ENCODE peak calls at places on chromosomes 4 and X, in seven cellular contexts. I is kidney epithelial cell, V is GM12864, W is mesothelial cell of epicardium, P is PC-9, Z is stomach, Y is endothelial cell. X is an unnamed sample.

GRCh38 chr4:180164799-180165198 is 2078.4 kb upstream of the TENM3 start:
- DNase-seq in Z (no peak), Y (no peak), I (peak), P (no peak), W (no peak), V (no peak), X (no peak)

GRCh38 chr4:108426493-108426892 is 193.9 kb upstream of the RPL34 start:
- DNase-seq in W (no peak), V (no peak), Z (no peak), Y (no peak), P (no peak), I (no peak), X (no peak)

GRCh38 chr4:61555789-61556188 is 355.7 kb downstream of the ADGRL3 start:
- DNase-seq in I (peak), Y (no peak), W (no peak), V (no peak), Z (peak), P (peak), X (no peak)

GRCh38 chr4:149825336-149825735 is 9.7 kb upstream of the IQCM start:
- DNase-seq in Y (no peak), Z (no peak), W (no peak), I (no peak), V (no peak), P (no peak), X (no peak)

GRCh38 chr4:67198757-67199156 is 346.5 kb downstream of the CENPC start:
- DNase-seq in W (no peak), I (peak), Z (no peak), Y (peak), V (no peak), P (no peak), X (no peak)

GRCh38 chr4:7392438-7393374 is 42.0 kb downstream of the PSAPL1 start:
- DNase-seq in Y (peak), I (no peak), P (no peak), Z (peak), V (no peak), W (no peak), X (no peak)

GRCh38 chrX:9257718-9258117 is 207.1 kb upstream of the TBL1X start:
- DNase-seq in Z (no peak), P (no peak), Y (no peak), V (no peak), I (no peak), W (no peak), X (peak)

GRCh38 chr4:25310066-25310824 is 2.3 kb upstream of the ZCCHC4 start:
- DNase-seq in P (no peak), Z (no peak), W (no peak), V (peak), Y (no peak), I (no peak), X (no peak)

GRCh38 chrX:68944211-68944610 is 115.4 kb downstream of the EFNB1 start:
- DNase-seq in I (no peak), Z (no peak), Y (no peak), W (no peak), V (no peak), P (no peak), X (no peak)

GRCh38 chrX:111386884-111387283 is 25.1 kb downstream of the DCX start:
- DNase-seq in P (no peak), Z (no peak), V (no peak), W (no peak), I (no peak), Y (no peak), X (no peak)

GRCh38 chrX:45903781-45904201 is 641.4 kb downstream of the ZNF674 start:
- DNase-seq in Z (no peak), W (no peak), V (no peak), P (no peak), Y (peak), I (no peak), X (no peak)

GRCh38 chr4:4987656-4988055 is 31.6 kb downstream of the CYTL1 start:
- DNase-seq in I (no peak), P (no peak), W (no peak), Y (no peak), V (no peak), Z (no peak), X (no peak)

GRCh38 chr4:80336582-80336981 is 1.1 kb downstream of the CFAP299 start:
- DNase-seq in I (peak), V (no peak), Y (peak), P (peak), Z (no peak), W (no peak), X (no peak)

GRCh38 chrX:106619797-106620196 is 8.0 kb downstream of the RADX start:
- DNase-seq in V (no peak), Y (no peak), W (no peak), I (no peak), Z (no peak), P (no peak), X (no peak)

GRCh38 chr4:131509521-131509920 is 1639.6 kb upstream of the PCDH10 start:
- DNase-seq in P (no peak), I (no peak), W (no peak), V (no peak), Z (no peak), Y (no peak), X (no peak)

GRCh38 chrX:145817299-145817665 is 347 bp upstream of the SLITRK2 start:
- DNase-seq in W (no peak), I (no peak), P (no peak), Y (no peak), Z (no peak), V (no peak), X (no peak)

GRCh38 chr4:88962430-88962829 is 94.6 kb downstream of the FAM13A start:
- DNase-seq in V (no peak), Y (no peak), W (no peak), P (no peak), I (no peak), Z (no peak), X (no peak)

GRCh38 chr4:80471701-80472100 is 136.2 kb downstream of the CFAP299 start:
- DNase-seq in Z (peak), W (no peak), Y (no peak), P (no peak), I (peak), V (no peak), X (no peak)

GRCh38 chr4:61204353-61204752 is 4.2 kb downstream of the ADGRL3 start:
- DNase-seq in Z (no peak), I (peak), W (no peak), V (no peak), Y (no peak), P (peak), X (no peak)

GRCh38 chr4:146260521-146260920 is 46.2 kb downstream of the REELD1 start:
- DNase-seq in Y (no peak), Z (peak), V (no peak), I (no peak), P (peak), W (no peak), X (no peak)

GRCh38 chr4:1240721-1241465 is 8.0 kb downstream of the CTBP1 start:
- DNase-seq in W (no peak), V (no peak), Z (no peak), I (no peak), P (no peak), Y (no peak), X (no peak)

GRCh38 chr4:87574996-87575395 is 33.3 kb upstream of the DSPP start:
- DNase-seq in V (no peak), W (no peak), P (peak), Y (no peak), I (no peak), Z (no peak), X (no peak)

GRCh38 chr4:86482851-86483490 is 111.1 kb upstream of the PTPN13 start:
- DNase-seq in W (no peak), V (no peak), I (no peak), Y (peak), P (no peak), Z (no peak), X (peak)

GRCh38 chr4:3196670-3197359 is 52.1 kb upstream of the MSANTD1 start:
- DNase-seq in V (no peak), P (no peak), Y (no peak), W (no peak), I (no peak), Z (no peak), X (no peak)

GRCh38 chrX:129600981-129601424 is 53.8 kb downstream of the APLN start:
- DNase-seq in I (no peak), W (no peak), Z (no peak), V (no peak), Y (no peak), P (no peak), X (peak)

GRCh38 chr4:76984788-76985211 is 35.2 kb downstream of the SEPTIN11 start:
- DNase-seq in W (no peak), Y (no peak), P (no peak), V (no peak), I (peak), Z (no peak), X (no peak)

GRCh38 chr4:59945277-59945676 is 1254.8 kb upstream of the ADGRL3 start:
- DNase-seq in Y (no peak), P (no peak), V (no peak), I (no peak), Z (no peak), W (no peak), X (no peak)

GRCh38 chr4:154456240-154456639 is 35.4 kb downstream of the DCHS2 start:
- DNase-seq in Z (no peak), V (no peak), I (no peak), P (no peak), Y (no peak), W (no peak), X (no peak)

GRCh38 chr4:90103991-90104390 is 23.2 kb upstream of the CCSER1 start:
- DNase-seq in I (no peak), Z (no peak), V (no peak), P (no peak), W (no peak), Y (no peak), X (no peak)

GRCh38 chrX:41409006-41409405 is 38.1 kb upstream of the NYX start:
- DNase-seq in P (no peak), W (no peak), Z (no peak), Y (no peak), V (no peak), I (no peak), X (no peak)

GRCh38 chr4:88880001-88880400 is 177.0 kb downstream of the FAM13A start:
- DNase-seq in W (no peak), Z (no peak), Y (no peak), I (no peak), P (no peak), V (no peak), X (no peak)

GRCh38 chr4:76066546-76066945 is 8.0 kb upstream of the ART3 start:
- DNase-seq in P (no peak), W (no peak), V (no peak), Z (no peak), Y (no peak), I (no peak), X (no peak)

GRCh38 chrX:135435139-135435922 is 13.6 kb downstream of the SMIM10L2A start:
- DNase-seq in P (no peak), Y (no peak), W (no peak), V (no peak), I (no peak), Z (no peak), X (no peak)

GRCh38 chrX:69027181-69028005 is 137.9 kb downstream of the PJA1 start:
- DNase-seq in Y (no peak), I (peak), W (no peak), Z (peak), P (no peak), V (no peak), X (no peak)

GRCh38 chr4:137514401-137515116 is 17.7 kb downstream of the PCDH18 start:
- DNase-seq in V (no peak), P (no peak), I (no peak), Y (no peak), Z (no peak), W (no peak), X (no peak)

GRCh38 chr4:187183351-187183750 is 459.7 kb upstream of the FAT1 start:
- DNase-seq in W (no peak), P (no peak), Y (no peak), Z (no peak), I (peak), V (no peak), X (no peak)

GRCh38 chr4:150038335-150039076 is 39.7 kb upstream of the DCLK2 start:
- DNase-seq in W (no peak), I (no peak), V (peak), P (no peak), Z (no peak), Y (no peak), X (no peak)

GRCh38 chr4:186264660-186265059 is 1.3 kb upstream of the F11 start:
- DNase-seq in I (no peak), W (no peak), V (no peak), Z (no peak), Y (no peak), P (no peak), X (no peak)

GRCh38 chrX:23816179-23816578 is 33.2 kb downstream of the SAT1 start:
- DNase-seq in I (no peak), V (no peak), Z (no peak), P (no peak), W (no peak), Y (no peak), X (no peak)

GRCh38 chrX:23813808-23814207 is 30.8 kb downstream of the SAT1 start:
- DNase-seq in Z (no peak), V (no peak), P (no peak), I (no peak), W (no peak), Y (no peak), X (no peak)

GRCh38 chrX:23815376-23815775 is 32.4 kb downstream of the SAT1 start:
- DNase-seq in Y (no peak), I (no peak), P (no peak), Z (no peak), W (no peak), V (no peak), X (no peak)

GRCh38 chrX:23810279-23810678 is 27.3 kb downstream of the SAT1 start:
- DNase-seq in W (no peak), Y (no peak), I (no peak), P (no peak), V (no peak), Z (no peak), X (no peak)

GRCh38 chrX:23811135-23811781 is 28.3 kb downstream of the SAT1 start:
- DNase-seq in W (no peak), I (no peak), P (no peak), V (no peak), Z (no peak), Y (no peak), X (no peak)
- TF ChIP-seq CTCF in W (no peak), I (no peak), P (no peak), V (no peak), Z (no peak), Y (no peak), X (no peak)

DNA sequence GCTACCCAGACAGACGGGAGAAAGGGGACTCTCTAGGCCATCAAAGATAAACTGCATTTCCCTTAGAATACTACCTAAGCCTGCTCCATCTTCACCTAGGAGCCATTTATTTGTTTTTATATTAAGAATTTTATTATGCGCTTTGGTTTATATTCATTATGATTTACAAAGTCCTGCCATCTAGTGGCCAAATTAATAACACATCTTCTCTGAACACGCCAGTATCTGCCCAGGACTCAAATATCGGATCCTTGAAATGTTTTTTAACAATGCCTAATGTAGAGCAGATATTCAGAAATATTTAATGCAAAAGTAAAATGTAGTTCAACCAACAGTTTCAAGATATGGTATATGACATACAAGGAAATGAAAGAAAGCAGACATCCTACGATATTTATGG is 20.8 kb upstream of the PRPS2 start:
- DNase-seq in I (no peak), V (no peak), W (no peak), P (no peak), Y (no peak), Z (no peak), X (no peak)
- TF ChIP-seq CTCF in I (peak), V (peak), W (peak), P (peak), Y (peak), Z (peak), X (peak)

DNA sequence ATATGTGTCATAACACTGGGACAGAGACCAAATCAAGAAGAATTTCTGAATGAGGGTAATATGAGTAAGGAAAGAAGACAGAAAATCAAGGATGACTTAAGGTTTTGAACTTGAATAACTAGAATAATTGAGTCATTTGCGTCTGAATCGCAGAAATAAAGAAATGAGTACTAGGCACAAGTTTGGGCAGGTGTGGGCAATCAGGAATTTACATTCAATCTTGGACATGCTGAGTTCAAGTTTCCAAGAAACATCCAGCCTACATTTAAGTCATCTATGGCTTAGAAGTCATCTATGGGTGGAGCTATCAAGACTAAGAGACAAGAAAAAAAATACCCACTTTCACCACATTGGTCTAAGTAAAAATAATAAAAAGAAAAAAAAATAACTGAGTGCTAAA is 30.4 kb upstream of the WDR44 start:
- DNase-seq in W (no peak), V (no peak), I (no peak), P (no peak), Y (no peak), Z (no peak), X (no peak)
- TF ChIP-seq CTCF in W (no peak), V (no peak), I (no peak), P (no peak), Y (no peak), Z (no peak), X (no peak)

GRCh38 chrX:153494541-153495361 is at the start of gene BGN:
- DNase-seq in Y (peak), I (no peak), V (no peak), P (no peak), Z (no peak), W (no peak), X (peak)
- TF ChIP-seq CTCF in Y (no peak), I (peak), V (no peak), P (no peak), Z (peak), W (no peak), X (no peak)

GRCh38 chrX:19017271-19017670 is 33.4 kb upstream of the PHKA2 start:
- DNase-seq in Y (peak), W (no peak), V (no peak), P (no peak), I (no peak), Z (no peak), X (no peak)
- TF ChIP-seq CTCF in Y (peak), W (no peak), V (peak), P (peak), I (peak), Z (peak), X (no peak)